ENCODE peak calls at places on chromosomes 4 and X, in five cellular contexts. I is fibroblast of the aortic adventitia, W is fibroblast of lung, N is right cardiac atrium, V is GM23248. R is an unnamed sample.

GRCh38 chr4:85407546-85407945 is 67.4 kb upstream of the ARHGAP24 start:
- DNase-seq in I (no peak), W (peak; percentile 27), N (no peak), V (no peak), R (peak; percentile 16)

GRCh38 chrX:72572248-72573157 is at the start of gene HDAC8:
- DNase-seq in I (peak; percentile 91), W (peak; percentile 84), N (peak; percentile 82), V (peak; percentile 81), R (peak; percentile 88)

GRCh38 chrX:29466441-29466840 is 748.9 kb upstream of the MAGEB2 start:
- DNase-seq in I (peak; percentile 55), W (peak; percentile 13), N (no peak), V (peak; percentile 1), R (peak; percentile 32)

GRCh38 chrX:12950851-12951589 is 23.9 kb upstream of the TMSB4X start:
- DNase-seq in I (no peak), W (no peak), N (peak; percentile 63), V (peak; percentile 3), R (peak; percentile 33)

GRCh38 chrX:12890467-12890866 is 16.0 kb upstream of the TLR8 start:
- DNase-seq in I (peak; percentile 8), W (peak; percentile 8), N (no peak), V (no peak), R (peak; percentile 14)

GRCh38 chr4:127586922-127587571 is 45.7 kb upstream of the INTU start:
- DNase-seq in I (peak; percentile 33), W (peak; percentile 51), N (no peak), V (peak; percentile 53), R (peak; percentile 74)

GRCh38 chr4:26474551-26474950 is 15.7 kb downstream of the CCKAR start:
- DNase-seq in I (no peak), W (no peak), N (no peak), V (no peak), R (no peak)

GRCh38 chrX:47316276-47317025 is 53.9 kb upstream of the ZNF157 start:
- DNase-seq in I (peak; percentile 8), W (peak; percentile 23), N (peak; percentile 54), V (peak; percentile 10), R (peak; percentile 40)

GRCh38 chr4:169999923-170000322 is 26.3 kb downstream of the MFAP3L start:
- DNase-seq in I (no peak), W (no peak), N (no peak), V (no peak), R (no peak)

GRCh38 chrX:38985375-38985774 is 184.1 kb downstream of the MID1IP1 start:
- DNase-seq in I (peak; percentile 20), W (no peak), N (no peak), V (peak; percentile 41), R (peak; percentile 30)

GRCh38 chr4:7293703-7294102 is 101.4 kb downstream of the SORCS2 start:
- DNase-seq in I (no peak), W (no peak), N (no peak), V (no peak), R (no peak)

GRCh38 chr4:40736910-40737309 is 12.8 kb upstream of the NSUN7 start:
- DNase-seq in I (peak; percentile 54), W (peak; percentile 36), N (no peak), V (peak; percentile 59), R (peak; percentile 70)

GRCh38 chr4:99151931-99152448 is 7.9 kb upstream of the ADH4 start:
- DNase-seq in I (no peak), W (no peak), N (no peak), V (no peak), R (no peak)

GRCh38 chr4:7424553-7425111 is 10.1 kb downstream of the PSAPL1 start:
- DNase-seq in I (no peak), W (no peak), N (no peak), V (no peak), R (no peak)

GRCh38 chrX:108312938-108313337 is 125.3 kb downstream of the COL4A6 start:
- DNase-seq in I (peak; percentile 53), W (peak; percentile 71), N (peak; percentile 58), V (peak; percentile 80), R (peak; percentile 63)

GRCh38 chr4:33482773-33483172 is 2761.5 kb downstream of the ARAP2 start:
- DNase-seq in I (no peak), W (no peak), N (no peak), V (no peak), R (no peak)

GRCh38 chrX:8743126-8743732 is 11.3 kb upstream of the ANOS1 start:
- DNase-seq in I (peak; percentile 9), W (no peak), N (peak; percentile 74), V (peak; percentile 46), R (peak; percentile 48)

GRCh38 chrX:15233416-15234015 is 36.4 kb downstream of the ASB9 start:
- DNase-seq in I (no peak), W (no peak), N (no peak), V (peak; percentile 45), R (no peak)

GRCh38 chrX:65924938-65925507 is 114.9 kb downstream of the VSIG4 start:
- DNase-seq in I (no peak), W (no peak), N (no peak), V (no peak), R (no peak)

GRCh38 chr4:77072195-77072753 is 3.5 kb downstream of the CCNI start:
- DNase-seq in I (no peak), W (no peak), N (no peak), V (no peak), R (no peak)
- H3K4me3 ChIP-seq in I (peak overlapping the region; percentile 83), W (peak overlapping the region; percentile 94), N (no peak overlapping the region), V (peak overlapping the region; percentile 92), R (no peak overlapping the region)

GRCh38 chrX:115563633-115564182 is 2.7 kb downstream of the PLS3 start:
- DNase-seq in I (peak; percentile 36), W (no peak), N (no peak), V (peak; percentile 24), R (peak; percentile 33)
- H3K4me3 ChIP-seq in I (peak overlapping the region; percentile 78), W (no peak overlapping the region), N (peak overlapping the region; percentile 10), V (peak overlapping the region; percentile 85), R (peak overlapping the region; percentile 28)

DNA sequence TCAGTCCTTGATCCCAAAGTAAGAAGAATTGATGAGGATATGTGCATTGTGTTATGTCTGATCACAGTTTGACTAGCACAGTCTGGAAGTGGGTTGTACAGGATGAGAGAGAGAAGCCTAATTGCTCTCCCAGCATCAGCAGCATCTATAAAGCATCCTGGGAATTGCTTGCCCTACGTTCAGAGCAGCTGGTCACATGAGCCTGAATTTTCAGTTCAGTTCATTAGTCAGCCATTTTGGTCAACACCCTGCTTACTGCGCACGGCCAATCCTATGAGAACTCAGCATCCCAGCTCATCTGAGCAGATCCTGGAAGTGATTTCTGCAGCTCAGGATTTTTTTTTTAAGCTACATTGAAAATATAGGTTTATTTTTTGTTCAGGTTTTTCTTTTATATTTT is at the start of gene RUFY3:
- DNase-seq in I (peak; percentile 97), W (peak; percentile 97), N (no peak), V (peak; percentile 93), R (peak; percentile 97)
- H3K4me3 ChIP-seq in I (peak within 1 kb of the TSS; percentile 93), W (peak within 1 kb of the TSS; percentile 46), N (peak within 1 kb of the TSS; percentile 76), V (peak within 1 kb of the TSS; percentile 75), R (peak within 1 kb of the TSS; percentile 60)

GRCh38 chr4:128636906-128637305 is 172.6 kb upstream of the JADE1 start:
- DNase-seq in I (no peak), W (no peak), N (no peak), V (no peak), R (no peak)

GRCh38 chr4:128633067-128633466 is 176.4 kb upstream of the JADE1 start:
- DNase-seq in I (no peak), W (no peak), N (no peak), V (no peak), R (no peak)

GRCh38 chr4:128635939-128636551 is 173.5 kb upstream of the JADE1 start:
- DNase-seq in I (peak; percentile 23), W (peak; percentile 38), N (no peak), V (peak; percentile 3), R (no peak)

GRCh38 chr4:128639586-128640270 is 169.8 kb upstream of the JADE1 start:
- DNase-seq in I (peak; percentile 20), W (peak; percentile 39), N (peak; percentile 56), V (peak; percentile 23), R (no peak)

DNA sequence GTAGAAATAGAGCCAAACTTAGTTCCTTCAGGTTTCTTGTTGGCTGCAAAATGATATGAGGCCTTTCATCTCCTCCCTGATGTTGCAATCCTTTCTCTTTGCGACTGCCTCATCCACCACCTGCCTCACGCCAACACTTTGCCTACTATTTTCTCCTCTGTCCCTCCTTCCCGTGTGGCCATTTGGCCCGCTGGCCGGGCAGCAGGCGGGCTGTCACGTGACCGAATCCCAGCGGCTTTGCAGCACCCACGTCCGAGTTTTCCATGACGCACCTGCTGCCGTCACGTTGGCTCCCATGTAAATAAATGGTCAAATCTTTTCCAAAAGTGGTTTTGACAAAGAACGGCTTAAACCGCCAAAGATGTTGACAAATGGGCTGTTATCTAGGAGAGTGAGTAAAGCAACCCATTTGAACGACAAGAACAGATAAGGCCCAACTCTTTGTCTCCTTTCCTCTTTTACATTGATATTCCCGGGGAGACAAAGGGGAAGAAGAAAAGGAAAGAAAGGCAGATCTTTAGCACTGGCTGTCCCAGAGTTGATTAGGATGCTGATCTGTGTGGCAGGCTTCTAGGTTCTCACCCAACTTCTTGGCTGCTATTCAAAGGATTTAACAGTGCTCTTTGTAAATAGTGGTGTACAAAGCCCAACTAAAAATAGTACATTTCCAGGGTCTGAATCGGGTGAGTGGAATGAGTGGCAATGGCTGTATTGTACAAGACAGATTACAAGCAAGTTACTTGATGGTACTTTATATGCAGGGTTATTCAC is 174.2 kb upstream of the JADE1 start:
- DNase-seq in I (peak; percentile 91), W (peak; percentile 95), N (peak; percentile 95), V (no peak), R (peak; percentile 26)
- H3K4me3 ChIP-seq in I (no peak overlapping the region), W (no peak overlapping the region), N (no peak overlapping the region), V (no peak overlapping the region), R (no peak overlapping the region)

DNA sequence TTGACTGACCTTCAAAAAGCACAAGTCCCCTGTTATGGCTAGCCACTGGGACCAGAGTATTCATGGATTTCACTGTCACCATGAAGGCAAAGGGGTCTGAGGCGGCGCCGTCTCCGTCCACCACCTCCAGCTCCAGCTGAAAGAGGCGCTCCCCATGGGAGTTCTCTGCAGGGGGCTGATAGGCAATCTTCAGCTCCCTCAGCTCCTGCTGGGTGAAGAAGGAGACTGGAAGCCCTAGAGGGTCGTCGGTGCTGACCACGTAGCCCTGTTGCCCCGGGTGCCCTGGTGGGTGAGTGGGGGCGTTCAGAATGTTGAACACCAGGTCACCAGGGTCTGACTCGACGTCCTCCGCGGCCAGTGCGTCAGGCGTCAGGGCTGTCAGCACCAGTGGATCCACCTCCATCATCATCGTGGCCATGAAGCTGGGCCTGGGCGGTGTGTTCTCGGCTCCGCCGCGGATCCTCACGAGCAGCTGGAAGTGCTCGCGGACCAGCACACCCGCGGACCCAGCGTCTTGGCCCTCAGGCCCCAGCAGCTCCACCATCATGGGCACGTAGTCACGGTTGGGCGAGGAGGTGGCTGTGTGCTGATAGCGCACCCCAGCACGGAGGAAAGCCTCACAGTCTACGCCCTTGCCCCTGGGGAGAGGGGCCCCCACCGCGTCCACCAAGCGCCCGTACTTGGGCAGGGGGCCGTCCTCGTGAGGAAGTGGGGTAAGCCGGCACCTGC is 980 bp downstream of the FREM3 start:
- DNase-seq in I (no peak), W (no peak), N (peak; percentile 58), V (peak; percentile 15), R (no peak)
- H3K4me3 ChIP-seq in I (no peak overlapping the region), W (no peak overlapping the region), N (peak overlapping the region; percentile 30), V (peak overlapping the region; percentile 54), R (no peak overlapping the region)

DNA sequence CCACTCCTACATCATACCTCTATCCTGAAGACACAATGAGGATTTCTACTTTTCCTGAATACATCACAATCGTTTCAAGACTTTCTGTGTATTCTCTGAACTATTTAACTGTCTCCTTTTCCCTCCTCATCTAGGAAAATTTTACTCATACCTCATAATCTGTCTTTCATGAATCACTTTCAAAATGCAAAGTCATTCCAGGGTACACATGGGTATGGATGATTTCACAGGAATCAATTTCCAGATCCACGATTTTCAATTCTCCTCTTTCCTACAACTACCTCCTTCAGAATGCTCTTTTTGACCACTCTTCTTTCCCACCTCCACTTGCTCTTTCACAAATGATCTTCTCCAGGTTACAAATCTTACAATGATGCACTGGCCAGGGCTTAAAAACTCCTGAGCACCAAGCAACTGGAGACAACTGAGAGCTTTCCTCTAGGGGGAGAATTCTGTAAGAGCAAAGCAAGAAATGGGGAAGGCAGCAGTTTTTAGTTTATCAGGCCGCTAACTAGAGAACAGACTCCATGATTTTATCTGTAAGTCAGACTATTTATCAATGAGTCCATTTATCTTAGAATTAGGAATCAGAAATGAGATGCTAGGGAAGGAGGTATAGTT is 116.4 kb downstream of the PPP3CA start:
- DNase-seq in I (peak; percentile 45), W (peak; percentile 39), N (no peak), V (peak; percentile 65), R (no peak)
- H3K4me3 ChIP-seq in I (no peak overlapping the region), W (no peak overlapping the region), N (no peak overlapping the region), V (no peak overlapping the region), R (no peak overlapping the region)